ENCODE peak calls at places on chromosomes 1 and 21, in four cellular contexts. P is nucleus accumbens, W is lower lobe of right lung, J is amniotic stem cell. B is an unnamed sample.

GRCh38 chr1:68010094-68010493 is 40.3 kb downstream of the DIRAS3 start:
- DNase-seq in P (no peak), W (no peak), J (no peak), B (no peak)

GRCh38 chr1:232250838-232251237 is 379.1 kb downstream of the SIPA1L2 start:
- DNase-seq in P (no peak), W (no peak), J (no peak), B (no peak)

GRCh38 chr21:45874716-45875415 is 106.7 kb upstream of the COL6A1 start:
- DNase-seq in P (no peak), W (peak), J (peak), B (peak)

GRCh38 chr1:245611251-245611650 is 456.5 kb downstream of the KIF26B start:
- DNase-seq in P (no peak), W (no peak), J (no peak), B (no peak)

GRCh38 chr1:44220001-44220751 is 6.9 kb downstream of the DMAP1 start:
- DNase-seq in P (no peak), W (no peak), J (no peak), B (no peak)

GRCh38 chr1:32138965-32139364 is 31.1 kb downstream of the KPNA6 start:
- DNase-seq in P (no peak), W (no peak), J (no peak), B (peak)

GRCh38 chr1:80675469-80675868 is 1125.3 kb upstream of the ADGRL2 start:
- DNase-seq in P (no peak), W (no peak), J (no peak), B (no peak)

GRCh38 chr1:29105822-29106221 is 17.9 kb downstream of the TMEM200B start:
- DNase-seq in P (no peak), W (no peak), J (no peak), B (no peak)

GRCh38 chr1:89190017-89190416 is 8.7 kb downstream of the GBP4 start:
- DNase-seq in P (no peak), W (no peak), J (no peak), B (no peak)

GRCh38 chr1:11520531-11521233 is 41.7 kb downstream of the DISP3 start:
- DNase-seq in P (no peak), W (no peak), J (no peak), B (no peak)

GRCh38 chr1:90732136-90732535 is 15.0 kb upstream of the BARHL2 start:
- DNase-seq in P (no peak), W (no peak), J (no peak), B (no peak)

B was measured in HS-5.